ENCODE peak calls at places on chromosomes 6 and 20, in six cellular contexts. S, O, V, Z, D and U are unnamed samples. For H3K9me3, the result is how much of the 10 kb centered on the place peaks cover.

GRCh38 chr6:4940416-4940815 is 63.4 kb downstream of the RPP40 start:
- DNase-seq in S (no peak), O (no peak), V (no peak), Z (no peak), D (no peak), U (no peak)

GRCh38 chr20:11261533-11262000 is 587.8 kb upstream of the JAG1 start:
- DNase-seq in S (no peak), O (no peak), V (no peak), Z (no peak), D (no peak), U (no peak)

GRCh38 chr6:41737591-41738130 is 2.3 kb upstream of the TFEB start:
- DNase-seq in S (peak), O (no peak), V (no peak), Z (no peak), D (no peak), U (no peak)

GRCh38 chr6:44920952-44921491 is 407.1 kb upstream of the RUNX2 start:
- DNase-seq in S (no peak), O (no peak), V (no peak), Z (no peak), D (no peak), U (no peak)

GRCh38 chr6:2449572-2449940 is 204.2 kb upstream of the GMDS start:
- DNase-seq in S (no peak), O (no peak), V (no peak), Z (no peak), D (no peak), U (no peak)

GRCh38 chr20:3612795-3613560 is 50.2 kb downstream of the GFRA4 start:
- DNase-seq in S (no peak), O (no peak), V (no peak), Z (no peak), D (no peak), U (no peak)

GRCh38 chr6:40251609-40252008 is 317.3 kb upstream of the MOCS1 start:
- DNase-seq in S (no peak), O (no peak), V (no peak), Z (no peak), D (no peak), U (no peak)

GRCh38 chr20:54115172-54115854 is 44.9 kb upstream of the BCAS1 start:
- DNase-seq in S (no peak), O (no peak), V (no peak), Z (no peak), D (no peak), U (no peak)

GRCh38 chr6:170040115-170040500 is 250.8 kb downstream of the DLL1 start:
- DNase-seq in S (peak), O (no peak), V (no peak), Z (no peak), D (no peak), U (no peak)

GRCh38 chr6:119479860-119480655 is 130.5 kb upstream of the MAN1A1 start:
- DNase-seq in S (no peak), O (no peak), V (no peak), Z (no peak), D (no peak), U (no peak)

GRCh38 chr6:116008470-116009229 is 52.0 kb downstream of the FRK start:
- DNase-seq in S (no peak), O (no peak), V (no peak), Z (peak), D (no peak), U (no peak)

GRCh38 chr6:87705070-87705691 is 3.1 kb upstream of the AKIRIN2 start:
- DNase-seq in S (no peak), O (no peak), V (no peak), Z (no peak), D (no peak), U (no peak)

GRCh38 chr6:72621243-72622093 is at the start of gene KCNQ5:
- DNase-seq in S (peak), O (peak), V (peak), Z (no peak), D (peak), U (no peak)

GRCh38 chr20:24332956-24333355 is 136.5 kb upstream of the SYNDIG1 start:
- DNase-seq in S (no peak), O (no peak), V (no peak), Z (no peak), D (no peak), U (no peak)

GRCh38 chr6:154503576-154504501 is 6.6 kb downstream of the CNKSR3 start:
- DNase-seq in S (no peak), O (no peak), V (no peak), Z (no peak), D (no peak), U (no peak)

GRCh38 chr20:33963756-33964155 is 30.0 kb upstream of the RALY start:
- DNase-seq in S (no peak), O (no peak), V (no peak), Z (no peak), D (no peak), U (no peak)

GRCh38 chr6:89302195-89302770 is 12.8 kb downstream of the GABRR2 start:
- DNase-seq in S (no peak), O (no peak), V (no peak), Z (no peak), D (no peak), U (no peak)

GRCh38 chr6:7139835-7140470 is 32.2 kb downstream of the RREB1 start:
- DNase-seq in S (no peak), O (no peak), V (no peak), Z (no peak), D (no peak), U (no peak)

GRCh38 chr6:92647630-92648029 is 771.7 kb downstream of the EPHA7 start:
- DNase-seq in S (no peak), O (no peak), V (no peak), Z (peak), D (no peak), U (no peak)

GRCh38 chr20:45436732-45437485 is 21.0 kb downstream of the PIGT start:
- DNase-seq in S (peak), O (peak), V (peak), Z (peak), D (peak), U (peak)

GRCh38 chr6:150185697-150186096 is 42.9 kb downstream of the PPP1R14C start:
- DNase-seq in S (no peak), O (no peak), V (no peak), Z (no peak), D (no peak), U (no peak)

GRCh38 chr6:2611092-2611491 is 139.6 kb downstream of the MYLK4 start:
- DNase-seq in S (no peak), O (no peak), V (no peak), Z (no peak), D (no peak), U (no peak)

GRCh38 chr6:22042713-22043112 is 254.1 kb downstream of the PRL start:
- DNase-seq in S (no peak), O (no peak), V (no peak), Z (no peak), D (no peak), U (no peak)

GRCh38 chr20:59680148-59680650 is 75.9 kb downstream of the PHACTR3 start:
- DNase-seq in S (no peak), O (no peak), V (no peak), Z (no peak), D (no peak), U (no peak)
- H3K9me3 ChIP-seq in S (under half), O (under half), V (under half), Z (under half), D (under half), U (under half)

GRCh38 chr6:85241515-85241914 is 208.4 kb upstream of the NT5E start:
- DNase-seq in S (no peak), O (no peak), V (no peak), Z (no peak), D (no peak), U (no peak)
- H3K9me3 ChIP-seq in S (under half), O (under half), V (under half), Z (under half), D (under half), U (under half)

GRCh38 chr20:49281059-49281912 is 3.4 kb upstream of the ZNFX1 start:
- DNase-seq in S (no peak), O (no peak), V (no peak), Z (no peak), D (no peak), U (no peak)
- H3K9me3 ChIP-seq in S (half or more), O (half or more), V (under half), Z (under half), D (under half), U (half or more)

GRCh38 chr6:110068592-110068967 is 90.5 kb downstream of the GPR6 start:
- DNase-seq in S (no peak), O (no peak), V (no peak), Z (no peak), D (no peak), U (no peak)
- H3K9me3 ChIP-seq in S (under half), O (under half), V (under half), Z (under half), D (under half), U (under half)

GRCh38 chr6:159470400-159470799 is 222.6 kb downstream of the SOD2 start:
- DNase-seq in S (no peak), O (no peak), V (no peak), Z (no peak), D (no peak), U (no peak)
- H3K9me3 ChIP-seq in S (under half), O (under half), V (under half), Z (under half), D (under half), U (under half)

GRCh38 chr6:49979584-49979983 is 10.2 kb upstream of the DEFB113 start:
- DNase-seq in S (no peak), O (no peak), V (no peak), Z (no peak), D (no peak), U (no peak)
- H3K9me3 ChIP-seq in S (under half), O (under half), V (under half), Z (under half), D (under half), U (under half)

GRCh38 chr6:11961923-11962322 is 50.2 kb upstream of the HIVEP1 start:
- DNase-seq in S (no peak), O (no peak), V (no peak), Z (no peak), D (no peak), U (no peak)

GRCh38 chr6:11961137-11961779 is 50.9 kb upstream of the HIVEP1 start:
- DNase-seq in S (no peak), O (no peak), V (no peak), Z (no peak), D (no peak), U (no peak)

GRCh38 chr6:11953641-11954040 is 58.5 kb upstream of the HIVEP1 start:
- DNase-seq in S (no peak), O (no peak), V (no peak), Z (no peak), D (no peak), U (no peak)

GRCh38 chr6:11952291-11952690 is 59.8 kb upstream of the HIVEP1 start:
- DNase-seq in S (no peak), O (no peak), V (no peak), Z (no peak), D (no peak), U (no peak)

DNA sequence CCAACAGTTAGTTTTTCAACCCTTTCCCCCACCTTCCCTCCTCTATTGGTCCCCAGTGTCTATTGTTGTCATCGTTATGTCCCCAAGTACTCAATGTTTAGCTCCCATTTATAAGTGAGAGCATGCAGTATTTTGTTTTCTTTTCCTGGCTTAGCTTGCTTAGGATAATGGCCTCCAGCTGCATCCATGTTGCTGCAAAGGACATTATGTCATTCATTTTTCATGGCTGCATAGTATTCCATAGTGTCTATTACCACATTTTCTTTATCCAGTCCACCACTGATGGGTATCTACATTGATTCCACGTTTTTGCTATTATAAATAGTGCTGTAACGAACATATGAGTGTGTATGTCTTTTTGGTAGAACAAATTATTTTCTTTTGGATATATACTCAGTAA is 55.3 kb upstream of the HIVEP1 start:
- DNase-seq in S (no peak), O (no peak), V (no peak), Z (no peak), D (no peak), U (no peak)
- H3K9me3 ChIP-seq in S (under half), O (under half), V (under half), Z (under half), D (under half), U (under half)